ENCODE peak calls at places on chromosome 20, in ten cellular contexts. X, U, P, N, O, K, V, Y, S and J are unnamed samples.

GRCh38 chr20:2289475-2289874 is 6.3 kb upstream of the TGM3 start:
- DNase-seq in X (no peak), U (no peak), P (no peak), N (no peak), O (no peak), K (no peak), V (no peak), Y (no peak), S (no peak), J (no peak)

GRCh38 chr20:259991-260390 is 2.5 kb downstream of the DEFB132 start:
- DNase-seq in X (no peak), U (peak; percentile 2), P (no peak), N (no peak), O (no peak), K (no peak), V (no peak), Y (no peak), S (no peak), J (no peak)

GRCh38 chr20:32762754-32763201 is 593 bp downstream of the DNMT3B start:
- DNase-seq in X (no peak), U (peak; percentile 48), P (no peak), N (peak; percentile 42), O (no peak), K (peak; percentile 78), V (no peak), Y (no peak), S (no peak), J (peak; percentile 62)

GRCh38 chr20:55216525-55217242 is 741.3 kb downstream of the DOK5 start:
- DNase-seq in X (no peak), U (no peak), P (no peak), N (no peak), O (no peak), K (peak; percentile 2), V (no peak), Y (no peak), S (no peak), J (no peak)

GRCh38 chr20:43666376-43667328 is at the start of gene MYBL2:
- DNase-seq in X (peak; percentile 48), U (peak; percentile 86), P (no peak), N (peak; percentile 80), O (peak; percentile 84), K (peak; percentile 94), V (peak; percentile 61), Y (peak; percentile 84), S (peak; percentile 55), J (peak; percentile 97)

GRCh38 chr20:20207872-20208271 is 155.5 kb downstream of the CFAP61 start:
- DNase-seq in X (no peak), U (no peak), P (no peak), N (no peak), O (no peak), K (no peak), V (no peak), Y (no peak), S (no peak), J (no peak)

GRCh38 chr20:48096212-48096875 is 311.1 kb upstream of the SULF2 start:
- DNase-seq in X (no peak), U (no peak), P (no peak), N (no peak), O (no peak), K (no peak), V (no peak), Y (no peak), S (no peak), J (no peak)

GRCh38 chr20:47354388-47354709 is 2.1 kb downstream of the ZMYND8 start:
- DNase-seq in X (no peak), U (no peak), P (no peak), N (no peak), O (no peak), K (no peak), V (no peak), Y (no peak), S (no peak), J (no peak)

GRCh38 chr20:35598476-35598875 is 17.2 kb upstream of the SPAG4 start:
- DNase-seq in X (no peak), U (no peak), P (no peak), N (no peak), O (no peak), K (no peak), V (no peak), Y (no peak), S (no peak), J (no peak)

GRCh38 chr20:18722381-18722780 is 91.2 kb upstream of the SCP2D1 start:
- DNase-seq in X (no peak), U (peak; percentile 27), P (no peak), N (no peak), O (no peak), K (no peak), V (no peak), Y (no peak), S (no peak), J (no peak)

GRCh38 chr20:17967595-17968365 is 814 bp downstream of the SNX5 start:
- DNase-seq in X (no peak), U (peak; percentile 73), P (no peak), N (peak; percentile 63), O (no peak), K (no peak), V (no peak), Y (no peak), S (no peak), J (no peak)

GRCh38 chr20:36936341-36936740 is 15.2 kb downstream of the SAMHD1 start:
- DNase-seq in X (no peak), U (no peak), P (no peak), N (no peak), O (no peak), K (no peak), V (no peak), Y (no peak), S (no peak), J (no peak)

GRCh38 chr20:32354592-32355416 is 3.3 kb upstream of the ASXL1 start:
- DNase-seq in X (no peak), U (peak; percentile 81), P (no peak), N (peak; percentile 87), O (peak; percentile 78), K (no peak), V (no peak), Y (no peak), S (no peak), J (no peak)

GRCh38 chr20:63471719-63472158 is 716 bp downstream of the KCNQ2 start:
- DNase-seq in X (no peak), U (no peak), P (no peak), N (no peak), O (no peak), K (no peak), V (no peak), Y (no peak), S (no peak), J (peak; percentile 93)
- H3K27me3 ChIP-seq in X (peaks cover 8% of the 10 kb centered on the region), U (peaks cover 62% of the 10 kb centered on the region), P (no peaks in the 10 kb centered on the region), N (no peaks in the 10 kb centered on the region), O (peaks cover 33% of the 10 kb centered on the region), K (peaks cover 26% of the 10 kb centered on the region), V (no peaks in the 10 kb centered on the region), Y (no peaks in the 10 kb centered on the region), S (peaks cover 18% of the 10 kb centered on the region), J (peaks cover 9% of the 10 kb centered on the region)

DNA sequence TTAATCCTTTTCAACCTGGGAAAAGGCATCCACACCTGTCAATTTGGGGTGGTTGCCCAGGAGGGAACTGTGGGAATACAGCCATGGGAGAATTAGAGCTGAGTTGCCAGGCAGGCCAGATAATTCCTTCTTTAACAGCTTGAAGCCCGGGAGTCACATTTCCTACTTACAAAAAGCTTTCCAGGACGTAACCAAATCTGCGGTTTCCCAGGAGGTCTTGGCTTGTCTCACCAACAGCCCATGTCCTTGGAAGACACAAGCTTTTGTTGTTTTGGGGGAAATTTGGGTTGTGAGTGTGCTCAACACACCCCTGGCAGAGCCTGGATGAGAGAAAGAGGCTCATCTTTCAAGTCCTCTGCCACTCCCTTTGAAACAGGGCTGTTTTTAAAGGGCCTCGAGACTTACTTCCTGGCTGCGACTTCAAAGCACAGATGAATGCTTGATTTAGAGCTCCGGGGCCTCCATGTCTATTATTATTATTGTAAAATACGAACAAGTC is 465.9 kb upstream of the BTBD3 start:
- DNase-seq in X (no peak), U (no peak), P (no peak), N (no peak), O (no peak), K (no peak), V (no peak), Y (peak; percentile 41), S (no peak), J (no peak)
- H3K4me3 ChIP-seq in X (no peak overlapping the region), U (no peak overlapping the region), P (no peak overlapping the region), N (no peak overlapping the region), O (no peak overlapping the region), K (no peak overlapping the region), V (no peak overlapping the region), Y (no peak overlapping the region), S (no peak overlapping the region), J (no peak overlapping the region)

GRCh38 chr20:9444921-9445320 is 69.5 kb upstream of the LAMP5 start:
- DNase-seq in X (no peak), U (no peak), P (no peak), N (no peak), O (no peak), K (no peak), V (no peak), Y (no peak), S (no peak), J (no peak)

GRCh38 chr20:9441948-9442347 is 72.4 kb upstream of the LAMP5 start:
- DNase-seq in X (no peak), U (no peak), P (no peak), N (no peak), O (no peak), K (no peak), V (no peak), Y (no peak), S (no peak), J (no peak)

GRCh38 chr20:9442858-9443257 is 71.5 kb upstream of the LAMP5 start:
- DNase-seq in X (no peak), U (peak; percentile 9), P (no peak), N (peak; percentile 1), O (peak; percentile 55), K (peak; percentile 64), V (no peak), Y (no peak), S (no peak), J (no peak)

GRCh38 chr20:9439806-9440205 is 74.6 kb upstream of the LAMP5 start:
- DNase-seq in X (no peak), U (no peak), P (no peak), N (no peak), O (no peak), K (no peak), V (no peak), Y (no peak), S (no peak), J (no peak)

GRCh38 chr20:9440891-9441290 is 73.5 kb upstream of the LAMP5 start:
- DNase-seq in X (no peak), U (no peak), P (no peak), N (no peak), O (no peak), K (no peak), V (no peak), Y (no peak), S (no peak), J (no peak)
- H3K36me3 ChIP-seq in X (no peaks in the 10 kb centered on the region), U (peaks cover 6% of the 10 kb centered on the region), P (peaks cover 68% of the 10 kb centered on the region), N (no peaks in the 10 kb centered on the region), O (peaks cover 67% of the 10 kb centered on the region), K (peaks cover 42% of the 10 kb centered on the region), V (peaks cover 6% of the 10 kb centered on the region), Y (no peaks in the 10 kb centered on the region), S (no peaks in the 10 kb centered on the region), J (no peaks in the 10 kb centered on the region)

DNA sequence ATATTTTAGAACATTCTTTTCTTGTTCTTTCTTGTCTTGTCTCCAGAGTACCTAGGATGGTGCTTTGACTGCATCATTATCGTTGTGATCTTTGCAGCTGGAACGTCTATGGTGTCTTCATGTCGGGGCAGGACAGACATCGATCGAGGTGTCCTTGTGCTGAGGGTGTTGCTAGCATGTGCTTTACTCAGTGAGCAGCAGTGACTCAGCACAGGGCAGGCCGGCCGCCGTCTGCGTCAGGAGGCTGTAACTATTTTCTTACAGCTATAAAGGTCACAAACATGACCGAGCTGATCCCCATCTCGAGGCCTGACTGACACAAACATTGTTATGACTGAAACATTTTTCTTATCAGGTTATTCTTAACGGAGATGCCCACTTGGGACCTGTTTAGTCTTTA is 14.9 kb upstream of the CTCFL start:
- DNase-seq in X (no peak), U (no peak), P (no peak), N (no peak), O (no peak), K (no peak), V (no peak), Y (no peak), S (no peak), J (no peak)
- H3K27me3 ChIP-seq in X (no peaks in the 10 kb centered on the region), U (peaks cover 70% of the 10 kb centered on the region), P (no peaks in the 10 kb centered on the region), N (peaks cover 4% of the 10 kb centered on the region), O (peaks cover 23% of the 10 kb centered on the region), K (peaks cover 11% of the 10 kb centered on the region), V (no peaks in the 10 kb centered on the region), Y (no peaks in the 10 kb centered on the region), S (no peaks in the 10 kb centered on the region), J (no peaks in the 10 kb centered on the region)